ENCODE peak calls at places on chromosomes 13 and 19, in seven cellular contexts. One of them, this sample, is unnamed.

GRCh38 chr13:35888327-35888940 is 242.7 kb downstream of the DCLK1 start:
- DNase-seq in right lobe of liver: no peak
- DNase-seq in upper lobe of left lung: no peak
- DNase-seq in tibial nerve: no peak
- DNase-seq in suprapubic skin: no peak
- DNase-seq in thyroid gland: no peak
- DNase-seq in endothelial cell of umbilical vein: no peak
- DNase-seq in this sample: no peak

GRCh38 chr13:44299142-44299541 is 74.5 kb upstream of the SERP2 start:
- DNase-seq in right lobe of liver: no peak
- DNase-seq in endothelial cell of umbilical vein: no peak
- DNase-seq in suprapubic skin: no peak
- DNase-seq in thyroid gland: no peak
- DNase-seq in upper lobe of left lung: no peak
- DNase-seq in tibial nerve: no peak
- DNase-seq in this sample: no peak

GRCh38 chr19:16825312-16826168 is 3.7 kb upstream of the SIN3B start:
- DNase-seq in thyroid gland: peak; percentile 70
- DNase-seq in upper lobe of left lung: peak; percentile 34
- DNase-seq in endothelial cell of umbilical vein: peak; percentile 55
- DNase-seq in tibial nerve: peak; percentile 28
- DNase-seq in right lobe of liver: no peak
- DNase-seq in suprapubic skin: peak; percentile 82
- DNase-seq in this sample: no peak

GRCh38 chr19:38024991-38025716 is 118.1 kb downstream of the SIPA1L3 start:
- DNase-seq in endothelial cell of umbilical vein: no peak
- DNase-seq in suprapubic skin: no peak
- DNase-seq in right lobe of liver: no peak
- DNase-seq in upper lobe of left lung: no peak
- DNase-seq in thyroid gland: no peak
- DNase-seq in tibial nerve: no peak
- DNase-seq in this sample: no peak

GRCh38 chr13:44273991-44274810 is 99.4 kb upstream of the SERP2 start:
- DNase-seq in endothelial cell of umbilical vein: peak; percentile 31
- DNase-seq in tibial nerve: no peak
- DNase-seq in suprapubic skin: no peak
- DNase-seq in upper lobe of left lung: no peak
- DNase-seq in right lobe of liver: no peak
- DNase-seq in thyroid gland: no peak
- DNase-seq in this sample: no peak

GRCh38 chr19:18264956-18265610 is 9.2 kb downstream of the IQCN start:
- DNase-seq in right lobe of liver: no peak
- DNase-seq in suprapubic skin: no peak
- DNase-seq in endothelial cell of umbilical vein: no peak
- DNase-seq in upper lobe of left lung: no peak
- DNase-seq in tibial nerve: no peak
- DNase-seq in thyroid gland: no peak
- DNase-seq in this sample: no peak

GRCh38 chr19:50928841-50929240 is 17.6 kb upstream of the KLK4 start:
- DNase-seq in thyroid gland: no peak
- DNase-seq in endothelial cell of umbilical vein: no peak
- DNase-seq in upper lobe of left lung: no peak
- DNase-seq in right lobe of liver: no peak
- DNase-seq in tibial nerve: no peak
- DNase-seq in suprapubic skin: no peak
- DNase-seq in this sample: no peak

GRCh38 chr19:38046254-38047047 is 139.4 kb downstream of the SIPA1L3 start:
- DNase-seq in tibial nerve: no peak
- DNase-seq in right lobe of liver: no peak
- DNase-seq in endothelial cell of umbilical vein: no peak
- DNase-seq in upper lobe of left lung: no peak
- DNase-seq in suprapubic skin: no peak
- DNase-seq in thyroid gland: no peak
- DNase-seq in this sample: no peak

GRCh38 chr13:104286566-104287290 is 1220.5 kb upstream of the SLC10A2 start:
- DNase-seq in endothelial cell of umbilical vein: peak; percentile 39
- DNase-seq in upper lobe of left lung: no peak
- DNase-seq in suprapubic skin: no peak
- DNase-seq in thyroid gland: peak; percentile 66
- DNase-seq in right lobe of liver: no peak
- DNase-seq in tibial nerve: no peak
- DNase-seq in this sample: no peak

GRCh38 chr13:44136693-44137268 is 236.8 kb upstream of the SERP2 start:
- DNase-seq in thyroid gland: no peak
- DNase-seq in upper lobe of left lung: no peak
- DNase-seq in right lobe of liver: no peak
- DNase-seq in suprapubic skin: no peak
- DNase-seq in tibial nerve: no peak
- DNase-seq in endothelial cell of umbilical vein: no peak
- DNase-seq in this sample: no peak

GRCh38 chr13:114279770-114280169 is 1.6 kb upstream of the UPF3A start:
- DNase-seq in upper lobe of left lung: no peak
- DNase-seq in tibial nerve: no peak
- DNase-seq in right lobe of liver: no peak
- DNase-seq in endothelial cell of umbilical vein: no peak
- DNase-seq in suprapubic skin: no peak
- DNase-seq in thyroid gland: no peak
- DNase-seq in this sample: no peak

GRCh38 chr19:10000171-10000826 is 10.0 kb downstream of the COL5A3 start:
- DNase-seq in thyroid gland: peak; percentile 72
- DNase-seq in suprapubic skin: no peak
- DNase-seq in endothelial cell of umbilical vein: peak; percentile 68
- DNase-seq in upper lobe of left lung: peak; percentile 50
- DNase-seq in right lobe of liver: peak; percentile 68
- DNase-seq in tibial nerve: peak; percentile 61
- DNase-seq in this sample: no peak

GRCh38 chr13:99916366-99917103 is 55.0 kb downstream of the ZIC5 start:
- DNase-seq in endothelial cell of umbilical vein: peak; percentile 72
- DNase-seq in upper lobe of left lung: no peak
- DNase-seq in right lobe of liver: no peak
- DNase-seq in suprapubic skin: no peak
- DNase-seq in thyroid gland: no peak
- DNase-seq in tibial nerve: no peak
- DNase-seq in this sample: no peak

GRCh38 chr19:38707512-38708114 is 36.7 kb downstream of the CAPN12 start:
- DNase-seq in thyroid gland: peak; percentile 64
- DNase-seq in endothelial cell of umbilical vein: peak; percentile 91
- DNase-seq in upper lobe of left lung: peak; percentile 79
- DNase-seq in right lobe of liver: peak; percentile 79
- DNase-seq in suprapubic skin: peak; percentile 88
- DNase-seq in tibial nerve: no peak
- DNase-seq in this sample: no peak

GRCh38 chr13:50386527-50387123 is 371.4 kb downstream of the KCNRG start:
- DNase-seq in suprapubic skin: no peak
- DNase-seq in right lobe of liver: peak; percentile 60
- DNase-seq in tibial nerve: no peak
- DNase-seq in thyroid gland: peak; percentile 52
- DNase-seq in upper lobe of left lung: no peak
- DNase-seq in endothelial cell of umbilical vein: peak; percentile 71
- DNase-seq in this sample: no peak

GRCh38 chr13:111940892-111941291 is 126.1 kb upstream of the SOX1 start:
- DNase-seq in thyroid gland: no peak
- DNase-seq in upper lobe of left lung: peak; percentile 3
- DNase-seq in endothelial cell of umbilical vein: no peak
- DNase-seq in right lobe of liver: no peak
- DNase-seq in suprapubic skin: peak; percentile 44
- DNase-seq in tibial nerve: no peak
- DNase-seq in this sample: no peak

GRCh38 chr13:28181413-28181812 is 43.1 kb downstream of the PAN3 start:
- DNase-seq in thyroid gland: no peak
- DNase-seq in tibial nerve: no peak
- DNase-seq in suprapubic skin: no peak
- DNase-seq in endothelial cell of umbilical vein: peak; percentile 52
- DNase-seq in right lobe of liver: no peak
- DNase-seq in upper lobe of left lung: no peak
- DNase-seq in this sample: no peak

GRCh38 chr13:35984776-35985453 is 146.3 kb downstream of the DCLK1 start:
- DNase-seq in thyroid gland: no peak
- DNase-seq in tibial nerve: no peak
- DNase-seq in right lobe of liver: no peak
- DNase-seq in suprapubic skin: no peak
- DNase-seq in endothelial cell of umbilical vein: no peak
- DNase-seq in upper lobe of left lung: no peak
- DNase-seq in this sample: no peak

GRCh38 chr13:80037505-80037888 is 303.4 kb downstream of the SPRY2 start:
- DNase-seq in tibial nerve: no peak
- DNase-seq in upper lobe of left lung: no peak
- DNase-seq in endothelial cell of umbilical vein: peak; percentile 77
- DNase-seq in suprapubic skin: no peak
- DNase-seq in right lobe of liver: no peak
- DNase-seq in thyroid gland: no peak
- DNase-seq in this sample: no peak

GRCh38 chr19:7919681-7920519 is at the start of gene SNAPC2:
- DNase-seq in right lobe of liver: peak; percentile 97
- DNase-seq in endothelial cell of umbilical vein: peak; percentile 94
- DNase-seq in tibial nerve: peak; percentile 93
- DNase-seq in suprapubic skin: peak; percentile 98
- DNase-seq in thyroid gland: peak; percentile 98
- DNase-seq in upper lobe of left lung: peak; percentile 93
- DNase-seq in this sample: peak; percentile 82

GRCh38 chr19:47310819-47311218 is 1.2 kb downstream of the C5AR1 start:
- DNase-seq in suprapubic skin: no peak
- DNase-seq in upper lobe of left lung: peak; percentile 77
- DNase-seq in endothelial cell of umbilical vein: no peak
- DNase-seq in right lobe of liver: peak; percentile 71
- DNase-seq in tibial nerve: no peak
- DNase-seq in thyroid gland: no peak
- DNase-seq in this sample: no peak

GRCh38 chr13:88051746-88052482 is 380.7 kb downstream of the SLITRK5 start:
- DNase-seq in thyroid gland: no peak
- DNase-seq in right lobe of liver: peak; percentile 46
- DNase-seq in endothelial cell of umbilical vein: no peak
- DNase-seq in tibial nerve: no peak
- DNase-seq in upper lobe of left lung: peak; percentile 42
- DNase-seq in suprapubic skin: no peak
- DNase-seq in this sample: no peak

GRCh38 chr13:21913010-21913409 is 242.1 kb downstream of the FGF9 start:
- DNase-seq in thyroid gland: no peak
- DNase-seq in endothelial cell of umbilical vein: no peak
- DNase-seq in right lobe of liver: no peak
- DNase-seq in upper lobe of left lung: no peak
- DNase-seq in tibial nerve: no peak
- DNase-seq in suprapubic skin: no peak
- DNase-seq in this sample: no peak

GRCh38 chr13:89082623-89083022 is 1411.5 kb downstream of the SLITRK5 start:
- DNase-seq in upper lobe of left lung: no peak
- DNase-seq in suprapubic skin: no peak
- DNase-seq in tibial nerve: no peak
- DNase-seq in right lobe of liver: no peak
- DNase-seq in endothelial cell of umbilical vein: no peak
- DNase-seq in thyroid gland: no peak
- DNase-seq in this sample: no peak

GRCh38 chr13:99380402-99380801 is 73.2 kb upstream of the GPR183 start:
- DNase-seq in suprapubic skin: no peak
- DNase-seq in right lobe of liver: no peak
- DNase-seq in thyroid gland: no peak
- DNase-seq in tibial nerve: no peak
- DNase-seq in upper lobe of left lung: no peak
- DNase-seq in endothelial cell of umbilical vein: no peak
- DNase-seq in this sample: no peak

DNA sequence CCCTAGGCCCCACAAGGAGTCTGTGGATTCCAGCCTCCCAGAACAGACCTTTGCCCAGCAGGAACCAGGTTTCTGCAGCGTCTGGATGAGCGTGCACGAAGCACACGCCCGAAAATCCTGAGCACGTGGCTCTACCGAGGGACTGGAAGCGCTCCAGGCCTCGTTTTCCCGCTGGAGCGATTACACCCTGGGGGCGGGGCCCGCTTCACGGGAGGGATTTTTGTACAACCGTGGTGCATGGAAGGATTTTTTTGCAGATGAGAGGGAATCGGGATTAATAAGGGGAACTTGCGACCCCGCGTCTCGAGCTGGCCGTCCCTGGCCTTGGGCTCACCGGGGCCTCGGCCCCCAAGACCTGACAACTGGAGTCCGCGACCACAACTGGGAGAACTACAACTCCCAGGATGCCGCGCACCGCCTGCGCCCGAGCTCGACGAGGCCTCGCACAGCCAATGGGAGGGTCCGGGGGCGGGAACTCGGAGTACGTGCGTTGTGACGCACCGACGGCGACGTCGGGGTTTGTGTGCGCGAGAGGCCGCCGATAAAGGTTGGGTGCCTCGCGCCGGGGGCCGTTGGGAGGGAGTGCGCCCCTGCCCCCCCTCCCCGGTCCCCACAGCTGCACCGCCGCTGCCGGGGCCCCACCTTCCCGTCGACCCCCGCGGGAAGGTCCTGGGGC is at the start of gene ZNF628:
- DNase-seq in endothelial cell of umbilical vein: peak; percentile 97
- DNase-seq in upper lobe of left lung: peak; percentile 98
- DNase-seq in right lobe of liver: peak; percentile 99
- DNase-seq in suprapubic skin: peak; percentile 99
- DNase-seq in tibial nerve: peak; percentile 98
- DNase-seq in thyroid gland: peak; percentile 99
- DNase-seq in this sample: peak; percentile 90
- TF ChIP-seq POLR2A in endothelial cell of umbilical vein: peak; percentile 28
- TF ChIP-seq POLR2A in upper lobe of left lung: peak; percentile 34
- TF ChIP-seq POLR2A in right lobe of liver: peak; percentile 88
- TF ChIP-seq POLR2A in suprapubic skin: no peak
- TF ChIP-seq POLR2A in tibial nerve: peak; percentile 73
- TF ChIP-seq POLR2A in thyroid gland: peak; percentile 71
- TF ChIP-seq POLR2A in this sample: peak; percentile 91

DNA sequence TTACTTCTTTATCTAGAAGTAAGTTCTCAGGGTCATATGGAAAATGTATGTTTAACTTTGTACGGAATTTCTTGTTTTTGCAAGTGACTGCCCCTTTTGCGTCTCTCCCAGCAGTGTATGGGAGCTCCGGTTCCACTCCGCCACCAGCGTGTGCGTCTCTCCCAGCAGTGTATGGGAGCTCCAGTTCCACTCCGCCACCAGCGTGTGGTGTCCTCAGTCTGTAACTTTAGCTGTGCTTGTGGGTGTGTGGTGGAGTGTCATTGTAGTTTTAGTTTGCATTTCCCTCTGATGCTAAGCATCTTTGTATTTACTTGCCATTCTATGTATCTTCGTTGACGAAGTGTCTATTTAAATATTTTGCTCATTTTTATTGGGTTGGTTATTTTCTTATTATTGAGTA is 2.4 kb downstream of the CUL4A start:
- DNase-seq in thyroid gland: no peak
- DNase-seq in suprapubic skin: no peak
- DNase-seq in endothelial cell of umbilical vein: no peak
- DNase-seq in tibial nerve: no peak
- DNase-seq in right lobe of liver: no peak
- DNase-seq in upper lobe of left lung: no peak
- DNase-seq in this sample: no peak
- H3K4me1 ChIP-seq in thyroid gland: peaks cover 34% of the 10 kb centered on the region
- H3K4me1 ChIP-seq in suprapubic skin: peaks cover 68% of the 10 kb centered on the region
- H3K4me1 ChIP-seq in endothelial cell of umbilical vein: peaks cover 20% of the 10 kb centered on the region
- H3K4me1 ChIP-seq in tibial nerve: no peaks in the 10 kb centered on the region
- H3K4me1 ChIP-seq in right lobe of liver: no peaks in the 10 kb centered on the region
- H3K4me1 ChIP-seq in upper lobe of left lung: peaks cover 36% of the 10 kb centered on the region
- H3K4me1 ChIP-seq in this sample: peaks cover 41% of the 10 kb centered on the region

GRCh38 chr19:45179063-45179847 is 671 bp downstream of the BLOC1S3 start:
- DNase-seq in endothelial cell of umbilical vein: no peak
- DNase-seq in suprapubic skin: no peak
- DNase-seq in right lobe of liver: peak; percentile 67
- DNase-seq in tibial nerve: no peak
- DNase-seq in upper lobe of left lung: no peak
- DNase-seq in thyroid gland: peak; percentile 43
- DNase-seq in this sample: no peak
- TF ChIP-seq POLR2A in endothelial cell of umbilical vein: no peak
- TF ChIP-seq POLR2A in suprapubic skin: no peak
- TF ChIP-seq POLR2A in right lobe of liver: no peak
- TF ChIP-seq POLR2A in tibial nerve: no peak
- TF ChIP-seq POLR2A in upper lobe of left lung: no peak
- TF ChIP-seq POLR2A in thyroid gland: no peak
- TF ChIP-seq POLR2A in this sample: no peak

GRCh38 chr13:110662105-110662504 is 43.8 kb downstream of the CARS2 start:
- DNase-seq in tibial nerve: no peak
- DNase-seq in right lobe of liver: no peak
- DNase-seq in suprapubic skin: no peak
- DNase-seq in upper lobe of left lung: no peak
- DNase-seq in thyroid gland: no peak
- DNase-seq in endothelial cell of umbilical vein: no peak
- DNase-seq in this sample: no peak
- H3K4me1 ChIP-seq in tibial nerve: no peaks in the 10 kb centered on the region
- H3K4me1 ChIP-seq in right lobe of liver: no peaks in the 10 kb centered on the region
- H3K4me1 ChIP-seq in suprapubic skin: no peaks in the 10 kb centered on the region
- H3K4me1 ChIP-seq in upper lobe of left lung: no peaks in the 10 kb centered on the region
- H3K4me1 ChIP-seq in thyroid gland: no peaks in the 10 kb centered on the region
- H3K4me1 ChIP-seq in endothelial cell of umbilical vein: no peaks in the 10 kb centered on the region
- H3K4me1 ChIP-seq in this sample: no peaks in the 10 kb centered on the region